ENCODE peak calls at places on chromosomes 13 and 19, in six cellular contexts. N, A, W, P, S and G are unnamed samples.

GRCh38 chr13:53605306-53605705 is 576.7 kb downstream of the OLFM4 start:
- DNase-seq in A (no peak), W (no peak), S (no peak), N (no peak), P (no peak), G (no peak)

GRCh38 chr19:11426656-11427055 is 7.5 kb upstream of the RGL3 start:
- DNase-seq in S (no peak), W (no peak), P (no peak), A (no peak), N (no peak), G (no peak)

GRCh38 chr19:8163781-8164180 is 14.4 kb upstream of the FBN3 start:
- DNase-seq in N (no peak), P (no peak), W (peak), A (peak), S (peak), G (peak)

GRCh38 chr13:40352385-40352778 is 314.1 kb downstream of the FOXO1 start:
- DNase-seq in W (no peak), P (no peak), N (no peak), S (no peak), A (no peak), G (no peak)

GRCh38 chr19:45884682-45885555 is 1.0 kb downstream of the IRF2BP1 start:
- DNase-seq in N (no peak), W (peak), A (no peak), P (no peak), S (no peak), G (peak)

GRCh38 chr19:20482721-20483120 is 82.9 kb downstream of the ZNF737 start:
- DNase-seq in N (no peak), A (no peak), P (peak), S (no peak), W (peak), G (no peak)

GRCh38 chr19:7366701-7367420 is 18.1 kb downstream of the ARHGEF18 start:
- DNase-seq in N (no peak), P (no peak), W (peak), A (peak), S (peak), G (peak)

GRCh38 chr13:112733661-112734379 is 44.0 kb downstream of the ATP11A start:
- DNase-seq in P (no peak), W (peak), S (no peak), A (no peak), N (peak), G (peak)

GRCh38 chr13:64756621-64757020 is 2473.5 kb downstream of the PCDH9 start:
- DNase-seq in S (no peak), N (no peak), W (no peak), A (no peak), P (no peak), G (no peak)

GRCh38 chr19:21463449-21464105 is 41.8 kb upstream of the ZNF429 start:
- DNase-seq in S (no peak), A (no peak), P (peak), W (peak), N (peak), G (peak)

GRCh38 chr13:62633448-62633847 is 1217.8 kb upstream of the PCDH20 start:
- DNase-seq in S (no peak), W (no peak), N (no peak), P (no peak), A (no peak), G (no peak)

GRCh38 chr13:39350461-39350881 is 252.5 kb downstream of the LHFPL6 start:
- DNase-seq in P (no peak), S (no peak), W (no peak), A (no peak), N (no peak), G (no peak)

GRCh38 chr13:41606646-41607045 is 149.3 kb downstream of the RGCC start:
- DNase-seq in A (no peak), W (no peak), S (no peak), P (no peak), N (no peak), G (peak)

GRCh38 chr13:20814224-20814910 is 40.6 kb upstream of the EEF1AKMT1 start:
- DNase-seq in W (peak), A (peak), N (no peak), P (no peak), S (peak), G (no peak)

GRCh38 chr13:65095118-65095517 is 2135.0 kb downstream of the PCDH9 start:
- DNase-seq in W (no peak), N (no peak), P (no peak), A (no peak), S (no peak), G (no peak)

GRCh38 chr19:48445256-48445605 is 552 bp upstream of the GRWD1 start:
- DNase-seq in S (peak), N (no peak), P (peak), W (peak), A (peak), G (peak)

GRCh38 chr19:35087393-35087792 is 28.2 kb upstream of the FXYD3 start:
- DNase-seq in N (no peak), S (no peak), A (no peak), W (no peak), P (no peak), G (no peak)

GRCh38 chr13:99657848-99658265 is 156.6 kb downstream of the TM9SF2 start:
- DNase-seq in S (peak), P (peak), N (no peak), W (peak), A (no peak), G (no peak)

GRCh38 chr13:109451726-109452125 is 334.7 kb downstream of the IRS2 start:
- DNase-seq in N (no peak), P (no peak), S (no peak), W (no peak), A (no peak), G (no peak)

GRCh38 chr13:40755082-40755755 is 15.8 kb downstream of the MRPS31 start:
- DNase-seq in A (no peak), P (no peak), S (no peak), W (no peak), N (no peak), G (no peak)

GRCh38 chr19:58581227-58582141 is 8.3 kb upstream of the MZF1 start:
- DNase-seq in S (peak), W (peak), P (peak), A (peak), N (peak), G (peak)

GRCh38 chr19:47047272-47047930 is 1.0 kb downstream of the TMEM160 start:
- DNase-seq in A (no peak), W (no peak), P (no peak), N (no peak), S (no peak), G (no peak)

GRCh38 chr13:45536224-45536623 is 71.5 kb downstream of the COG3 start:
- DNase-seq in A (no peak), S (no peak), P (no peak), W (no peak), N (no peak), G (no peak)

GRCh38 chr13:98476538-98476966 is 100.4 kb downstream of the STK24 start:
- DNase-seq in W (peak), P (no peak), A (peak), S (peak), N (no peak), G (no peak)

GRCh38 chr13:112519517-112520060 is 68.4 kb downstream of the TUBGCP3 start:
- DNase-seq in N (no peak), W (no peak), P (peak), A (no peak), S (no peak), G (no peak)

GRCh38 chr19:34232566-34233481 is 21.5 kb upstream of the GARRE1 start:
- DNase-seq in W (no peak), S (peak), P (no peak), A (peak), N (no peak), G (peak)

GRCh38 chr13:89763011-89763410 is 1584.5 kb upstream of the MIR17HG start:
- DNase-seq in W (no peak), P (no peak), S (no peak), A (no peak), N (no peak), G (no peak)

GRCh38 chr13:32496574-32497160 is 41.9 kb downstream of the N4BP2L2 start:
- DNase-seq in A (no peak), W (no peak), N (no peak), S (no peak), P (no peak), G (peak)

GRCh38 chr19:10220695-10221094 is 10.4 kb downstream of the S1PR2 start:
- DNase-seq in P (no peak), N (no peak), A (no peak), W (no peak), S (no peak), G (no peak)

GRCh38 chr19:14413765-14414171 is 5.4 kb downstream of the DDX39A start:
- DNase-seq in S (no peak), N (no peak), W (no peak), P (no peak), A (peak), G (no peak)

GRCh38 chr19:12721656-12722565 is 1.8 kb downstream of the TNPO2 start:
- DNase-seq in S (peak), N (peak), A (peak), W (peak), P (peak), G (no peak)

GRCh38 chr13:31042084-31042483 is 109.6 kb downstream of the TEX26 start:
- DNase-seq in A (no peak), P (no peak), W (no peak), S (no peak), N (no peak), G (no peak)

GRCh38 chr19:1057185-1057857 is 9.6 kb upstream of the ARHGAP45 start:
- DNase-seq in A (peak), W (peak), S (peak), N (no peak), P (no peak), G (no peak)

GRCh38 chr19:34145741-34146202 is 26.5 kb upstream of the LSM14A start:
- DNase-seq in S (peak), W (peak), N (peak), P (peak), A (peak), G (peak)

GRCh38 chr13:23445794-23446193 is 12.3 kb upstream of the SACS start:
- DNase-seq in S (no peak), W (peak), P (peak), A (no peak), N (no peak), G (no peak)

GRCh38 chr13:23436680-23437079 is 3.2 kb upstream of the SACS start:
- DNase-seq in A (no peak), P (no peak), S (no peak), N (no peak), W (no peak), G (no peak)

GRCh38 chr13:23443110-23443509 is 9.6 kb upstream of the SACS start:
- DNase-seq in A (no peak), S (no peak), W (no peak), P (no peak), N (no peak), G (no peak)

GRCh38 chr13:23443878-23444277 is 10.4 kb upstream of the SACS start:
- DNase-seq in P (no peak), N (no peak), W (no peak), A (no peak), S (no peak), G (no peak)

DNA sequence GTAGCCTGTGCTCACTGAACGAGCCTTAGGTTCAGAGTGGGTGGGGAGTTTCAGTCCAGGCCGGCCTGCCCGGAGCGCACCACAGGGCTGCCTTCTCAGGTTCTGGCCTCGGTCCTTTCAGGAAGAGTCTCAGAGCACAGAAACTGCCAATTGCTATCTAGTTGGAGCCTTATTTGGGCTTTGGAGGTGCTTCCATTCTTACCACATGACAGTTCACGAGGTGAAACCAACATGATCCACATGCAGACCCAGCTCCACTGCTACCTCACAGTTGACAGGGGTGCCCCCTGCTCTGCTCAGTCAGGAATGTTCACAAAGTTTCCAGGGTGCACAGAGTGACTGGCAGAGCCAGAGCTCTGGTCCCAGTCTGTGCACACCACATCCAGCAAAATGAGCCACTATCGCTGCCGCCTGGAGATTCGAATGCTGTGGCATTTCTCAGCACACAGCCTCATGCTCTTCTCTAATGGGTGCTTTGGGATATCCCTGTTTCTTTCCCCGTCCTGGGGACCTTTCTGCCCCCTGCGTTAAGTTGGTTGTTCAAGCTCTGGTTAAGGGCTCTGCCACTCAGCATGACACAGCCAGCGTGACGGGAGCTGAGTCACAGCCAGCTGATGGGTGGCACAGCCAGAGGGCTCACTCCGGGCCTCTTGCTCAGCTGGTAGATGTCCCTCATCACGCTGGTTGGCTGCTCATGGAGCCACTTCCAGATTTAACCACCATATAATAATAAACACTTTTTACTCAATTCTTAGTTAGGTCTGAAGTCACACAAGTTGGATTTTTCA is 7.5 kb upstream of the SACS start:
- DNase-seq in W (no peak), N (no peak), P (no peak), S (no peak), A (peak), G (no peak)
- H4K8ac ChIP-seq in W (no peak), N (no peak), P (no peak), S (no peak), A (no peak), G (no peak)

DNA sequence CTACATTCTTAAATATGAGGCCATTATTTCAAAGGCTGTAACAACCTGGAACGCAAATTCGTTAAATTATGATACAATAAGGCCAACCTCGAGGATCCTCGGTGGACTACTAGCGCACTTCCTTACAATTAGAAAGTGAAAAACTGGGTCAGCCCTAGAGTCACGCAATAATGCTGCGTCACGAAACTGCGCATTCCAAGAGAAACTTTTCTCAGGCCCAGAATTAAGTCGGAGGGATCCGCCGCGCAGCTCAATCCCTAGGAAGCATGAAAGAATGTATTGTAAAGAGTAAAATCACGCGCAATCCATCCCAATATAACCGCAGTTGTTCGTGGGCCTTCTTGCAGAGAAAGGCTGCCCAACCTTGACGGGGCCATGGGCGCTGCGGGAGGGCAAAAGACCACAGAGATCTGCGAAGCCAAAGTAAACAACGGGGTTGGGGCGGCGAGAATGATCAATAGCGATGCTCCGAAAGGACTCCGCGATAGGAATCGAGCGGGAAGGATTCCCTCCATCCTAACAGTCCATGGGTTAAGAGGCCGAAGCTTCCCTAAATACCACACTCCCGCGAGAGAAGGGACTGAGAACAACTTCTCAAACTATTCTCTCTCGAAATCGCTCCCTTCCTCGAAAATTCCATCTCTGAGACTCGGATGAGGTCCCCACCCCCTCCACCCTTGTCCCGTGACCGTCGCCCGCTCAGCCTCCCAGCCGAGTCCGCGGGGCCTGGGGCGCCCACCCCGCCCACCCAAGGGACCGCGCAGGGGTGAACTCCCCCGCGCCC is 564 bp downstream of the SPART start:
- DNase-seq in P (peak), S (peak), A (peak), N (peak), W (peak), G (peak)
- H2BK5ac ChIP-seq in P (peak), S (peak), A (peak), N (peak), W (no peak), G (peak)

GRCh38 chr19:49491804-49492572 is 4.2 kb upstream of the RPS11 start:
- DNase-seq in N (no peak), W (no peak), S (no peak), P (no peak), A (no peak), G (no peak)
- H3K4me3 ChIP-seq in N (no peak), W (no peak), S (no peak), P (no peak), A (no peak), G (no peak)

DNA sequence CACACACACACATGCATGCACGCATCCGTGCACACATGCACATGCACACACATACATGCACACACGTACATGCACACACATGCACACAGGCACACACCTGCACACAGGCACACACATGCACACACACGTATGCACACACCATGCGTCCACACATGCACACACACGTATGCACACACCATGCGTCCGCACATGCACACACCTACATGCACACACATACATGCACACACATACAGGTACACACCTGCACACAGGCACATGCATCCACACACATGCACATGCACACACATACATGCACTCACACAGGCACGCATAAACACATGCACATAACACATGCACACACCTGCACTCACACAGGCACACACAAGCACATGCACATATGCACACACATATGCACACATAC is 112.1 kb downstream of the DPF1 start:
- DNase-seq in W (no peak), A (no peak), N (no peak), S (no peak), P (no peak), G (no peak)
- H4K8ac ChIP-seq in W (no peak), A (no peak), N (peak), S (no peak), P (no peak), G (no peak)

DNA sequence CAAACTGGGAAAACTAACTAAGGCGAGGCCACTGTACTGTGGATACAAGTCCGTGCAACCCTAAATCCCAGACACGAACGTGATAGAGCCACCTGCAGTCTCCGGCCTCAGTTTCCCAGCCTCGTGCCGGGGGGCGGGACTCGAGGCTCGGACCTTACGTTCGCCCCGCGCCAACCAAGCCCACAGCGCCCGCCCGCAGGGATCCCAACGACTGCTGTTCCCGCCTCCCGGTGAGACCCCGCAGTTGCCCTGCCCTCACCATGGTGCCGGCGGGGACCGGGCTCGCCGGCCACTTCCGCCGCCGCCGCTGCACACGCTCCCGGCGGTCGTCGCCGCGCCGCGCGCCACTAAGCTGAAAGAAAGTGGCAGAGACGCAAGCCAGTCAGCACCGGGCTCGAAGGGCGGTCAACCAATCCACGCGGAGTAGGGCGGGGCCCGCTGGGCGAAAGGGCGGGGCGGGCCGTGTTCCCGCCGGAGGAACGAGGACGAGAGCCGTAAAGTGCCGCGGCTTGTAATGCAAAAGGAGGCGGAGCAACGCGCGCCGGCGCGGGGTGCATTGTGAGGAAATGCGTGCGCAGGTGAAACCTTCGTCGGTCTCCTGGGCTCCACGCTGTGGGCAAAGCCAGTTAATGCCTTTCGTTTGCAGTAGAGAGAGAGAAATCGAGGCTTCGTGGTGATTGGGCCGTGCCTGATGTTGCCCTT is at the start of gene LSM4:
- DNase-seq in S (peak), P (peak), N (peak), A (peak), W (peak), G (peak)
- H2BK5ac ChIP-seq in S (peak), P (peak), N (no peak), A (peak), W (peak), G (peak)

DNA sequence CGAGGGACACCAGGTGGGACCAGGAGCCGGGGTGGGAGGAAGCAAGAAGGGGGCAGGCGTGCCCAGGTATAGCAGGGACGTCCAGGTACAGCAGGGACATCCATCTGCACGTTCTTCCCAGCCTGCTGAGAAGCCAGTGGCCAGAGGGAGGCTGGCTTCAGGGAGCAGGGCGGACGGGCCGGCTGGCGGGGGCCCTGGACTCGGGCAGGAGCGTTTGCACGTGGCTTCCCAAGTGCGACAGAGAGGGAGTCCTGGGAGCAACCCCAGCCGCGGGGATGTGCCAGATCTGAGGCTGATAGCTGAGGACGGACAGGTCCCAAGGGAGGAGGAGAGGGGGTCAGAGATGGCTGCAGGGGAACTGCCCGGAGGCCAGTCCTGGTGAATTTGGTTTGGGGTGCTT is 36.7 kb downstream of the MYO9B start:
- DNase-seq in A (no peak), N (no peak), P (no peak), W (no peak), S (no peak), G (no peak)
- H3K4me3 ChIP-seq in A (no peak), N (no peak), P (no peak), W (no peak), S (no peak), G (no peak)

GRCh38 chr13:107113387-107113786 is 545.5 kb upstream of the ARGLU1 start:
- DNase-seq in S (no peak), A (no peak), W (no peak), P (no peak), N (no peak), G (no peak)
- H4K8ac ChIP-seq in S (no peak), A (no peak), W (no peak), P (no peak), N (no peak), G (no peak)

GRCh38 chr19:55537741-55538111 is 793 bp upstream of the SBK2 start:
- DNase-seq in W (peak), N (no peak), P (no peak), A (peak), S (no peak), G (no peak)
- H2BK5ac ChIP-seq in W (no peak), N (peak), P (peak), A (no peak), S (no peak), G (no peak)